ENCODE peak calls at places on chromosomes 4 and X, in five cellular contexts. One of them, this sample, is unnamed.

GRCh38 chr4:148171596-148171995 is 270.6 kb downstream of the NR3C2 start:
- DNase-seq in IMR-90: no peak
- DNase-seq in astrocyte of the cerebellum: no peak
- DNase-seq in T-cell: no peak
- DNase-seq in GM19239: no peak
- DNase-seq in this sample: no peak

GRCh38 chr4:963276-964225 is 9.8 kb downstream of the DGKQ start:
- DNase-seq in IMR-90: no peak
- DNase-seq in astrocyte of the cerebellum: no peak
- DNase-seq in T-cell: no peak
- DNase-seq in GM19239: no peak
- DNase-seq in this sample: no peak

GRCh38 chrX:25010784-25011588 is 4.8 kb downstream of the ARX start:
- DNase-seq in IMR-90: no peak
- DNase-seq in astrocyte of the cerebellum: no peak
- DNase-seq in T-cell: no peak
- DNase-seq in GM19239: no peak
- DNase-seq in this sample: no peak

GRCh38 chr4:74292111-74292870 is 16.0 kb upstream of the EPGN start:
- DNase-seq in IMR-90: peak
- DNase-seq in astrocyte of the cerebellum: no peak
- DNase-seq in T-cell: no peak
- DNase-seq in GM19239: no peak
- DNase-seq in this sample: no peak

GRCh38 chr4:124754671-124755070 is 42.1 kb upstream of the ANKRD50 start:
- DNase-seq in IMR-90: peak
- DNase-seq in astrocyte of the cerebellum: no peak
- DNase-seq in T-cell: no peak
- DNase-seq in GM19239: no peak
- DNase-seq in this sample: no peak

GRCh38 chrX:12978205-12979010 is 3.5 kb downstream of the TMSB4X start:
- DNase-seq in IMR-90: peak
- DNase-seq in astrocyte of the cerebellum: no peak
- DNase-seq in T-cell: peak
- DNase-seq in GM19239: no peak
- DNase-seq in this sample: peak

GRCh38 chr4:3517731-3518510 is 14.3 kb downstream of the LRPAP1 start:
- DNase-seq in IMR-90: no peak
- DNase-seq in astrocyte of the cerebellum: no peak
- DNase-seq in T-cell: no peak
- DNase-seq in GM19239: no peak
- DNase-seq in this sample: no peak

GRCh38 chrX:48940404-48940955 is 16.9 kb downstream of the OTUD5 start:
- DNase-seq in IMR-90: no peak
- DNase-seq in astrocyte of the cerebellum: no peak
- DNase-seq in T-cell: no peak
- DNase-seq in GM19239: no peak
- DNase-seq in this sample: no peak

GRCh38 chr4:141571368-141571767 is 65.0 kb upstream of the IL15 start:
- DNase-seq in IMR-90: peak
- DNase-seq in astrocyte of the cerebellum: peak
- DNase-seq in T-cell: no peak
- DNase-seq in GM19239: no peak
- DNase-seq in this sample: peak

GRCh38 chr4:175805863-175806262 is 6.2 kb downstream of the GPM6A start:
- DNase-seq in IMR-90: no peak
- DNase-seq in astrocyte of the cerebellum: no peak
- DNase-seq in T-cell: no peak
- DNase-seq in GM19239: no peak
- DNase-seq in this sample: no peak

GRCh38 chr4:72809208-72809607 is 240.2 kb upstream of the ADAMTS3 start:
- DNase-seq in IMR-90: no peak
- DNase-seq in astrocyte of the cerebellum: no peak
- DNase-seq in T-cell: no peak
- DNase-seq in GM19239: no peak
- DNase-seq in this sample: peak

GRCh38 chr4:72446353-72447055 is 122.5 kb downstream of the ADAMTS3 start:
- DNase-seq in IMR-90: no peak
- DNase-seq in astrocyte of the cerebellum: no peak
- DNase-seq in T-cell: no peak
- DNase-seq in GM19239: no peak
- DNase-seq in this sample: no peak

GRCh38 chr4:147599206-147599605 is 18.0 kb upstream of the TMEM184C start:
- DNase-seq in IMR-90: no peak
- DNase-seq in astrocyte of the cerebellum: no peak
- DNase-seq in T-cell: no peak
- DNase-seq in GM19239: no peak
- DNase-seq in this sample: no peak

This sample was measured in ELR.